ENCODE peak calls at places on chromosomes 12 and 14, in eight cellular contexts. One of them, this sample, is unnamed.

GRCh38 chr14:75422169-75422568 is 5.7 kb upstream of the JDP2 start:
- DNase-seq in GM12865: no peak
- DNase-seq in GM20000: no peak
- DNase-seq in GM06990: no peak
- DNase-seq in NB4: no peak
- DNase-seq in dorsolateral prefrontal cortex: no peak
- DNase-seq in ascending aorta: no peak
- DNase-seq in GM13977: no peak
- DNase-seq in this sample: peak

GRCh38 chr12:110928700-110929099 is 8.3 kb upstream of the MYL2 start:
- DNase-seq in dorsolateral prefrontal cortex: no peak
- DNase-seq in GM06990: no peak
- DNase-seq in GM13977: no peak
- DNase-seq in GM20000: no peak
- DNase-seq in GM12865: no peak
- DNase-seq in NB4: no peak
- DNase-seq in ascending aorta: no peak
- DNase-seq in this sample: no peak

GRCh38 chr12:74890237-74890599 is 319.4 kb downstream of the KCNC2 start:
- DNase-seq in GM06990: no peak
- DNase-seq in GM20000: peak
- DNase-seq in GM12865: peak
- DNase-seq in ascending aorta: no peak
- DNase-seq in NB4: peak
- DNase-seq in GM13977: peak
- DNase-seq in dorsolateral prefrontal cortex: no peak
- DNase-seq in this sample: peak

GRCh38 chr12:62581288-62582064 is 114.8 kb downstream of the MON2 start:
- DNase-seq in GM13977: peak
- DNase-seq in ascending aorta: no peak
- DNase-seq in NB4: peak
- DNase-seq in GM20000: peak
- DNase-seq in GM06990: peak
- DNase-seq in dorsolateral prefrontal cortex: no peak
- DNase-seq in GM12865: peak
- DNase-seq in this sample: no peak

GRCh38 chr12:45415393-45415817 is 199.5 kb downstream of the ANO6 start:
- DNase-seq in dorsolateral prefrontal cortex: no peak
- DNase-seq in GM12865: peak
- DNase-seq in GM20000: peak
- DNase-seq in GM06990: peak
- DNase-seq in ascending aorta: peak
- DNase-seq in NB4: peak
- DNase-seq in GM13977: peak
- DNase-seq in this sample: peak

GRCh38 chr12:66065146-66065545 is 65.4 kb downstream of the LLPH start:
- DNase-seq in NB4: no peak
- DNase-seq in GM20000: no peak
- DNase-seq in GM12865: no peak
- DNase-seq in GM13977: no peak
- DNase-seq in GM06990: no peak
- DNase-seq in ascending aorta: no peak
- DNase-seq in dorsolateral prefrontal cortex: no peak
- DNase-seq in this sample: no peak

GRCh38 chr12:94148841-94149780 is 734 bp downstream of the PLXNC1 start:
- DNase-seq in GM13977: peak
- DNase-seq in NB4: peak
- DNase-seq in GM12865: peak
- DNase-seq in GM20000: peak
- DNase-seq in dorsolateral prefrontal cortex: no peak
- DNase-seq in ascending aorta: no peak
- DNase-seq in GM06990: peak
- DNase-seq in this sample: peak

GRCh38 chr14:38404100-38404541 is 148.2 kb upstream of the CLEC14A start:
- DNase-seq in dorsolateral prefrontal cortex: no peak
- DNase-seq in GM12865: no peak
- DNase-seq in GM06990: no peak
- DNase-seq in NB4: no peak
- DNase-seq in GM20000: no peak
- DNase-seq in ascending aorta: no peak
- DNase-seq in GM13977: no peak
- DNase-seq in this sample: no peak

GRCh38 chr12:108612788-108613282 is 15.0 kb upstream of the TMEM119 start:
- DNase-seq in NB4: no peak
- DNase-seq in GM13977: no peak
- DNase-seq in GM12865: no peak
- DNase-seq in GM20000: no peak
- DNase-seq in ascending aorta: no peak
- DNase-seq in GM06990: no peak
- DNase-seq in dorsolateral prefrontal cortex: no peak
- DNase-seq in this sample: no peak

GRCh38 chr12:120211904-120212283 is 11.0 kb upstream of the RPLP0 start:
- DNase-seq in ascending aorta: no peak
- DNase-seq in GM20000: no peak
- DNase-seq in dorsolateral prefrontal cortex: no peak
- DNase-seq in GM12865: no peak
- DNase-seq in GM13977: no peak
- DNase-seq in NB4: no peak
- DNase-seq in GM06990: no peak
- DNase-seq in this sample: no peak

GRCh38 chr14:50357753-50358380 is 38.8 kb downstream of the CDKL1 start:
- DNase-seq in GM12865: no peak
- DNase-seq in NB4: no peak
- DNase-seq in GM13977: no peak
- DNase-seq in GM20000: no peak
- DNase-seq in GM06990: no peak
- DNase-seq in dorsolateral prefrontal cortex: no peak
- DNase-seq in ascending aorta: no peak
- DNase-seq in this sample: no peak

GRCh38 chr12:119528241-119528640 is 65.3 kb upstream of the TMEM233 start:
- DNase-seq in ascending aorta: no peak
- DNase-seq in dorsolateral prefrontal cortex: no peak
- DNase-seq in GM12865: peak
- DNase-seq in GM20000: no peak
- DNase-seq in NB4: peak
- DNase-seq in GM13977: no peak
- DNase-seq in GM06990: no peak
- DNase-seq in this sample: no peak

GRCh38 chr12:32824596-32824995 is 68.9 kb upstream of the YARS2 start:
- DNase-seq in dorsolateral prefrontal cortex: no peak
- DNase-seq in GM20000: no peak
- DNase-seq in GM12865: no peak
- DNase-seq in ascending aorta: no peak
- DNase-seq in GM06990: no peak
- DNase-seq in NB4: no peak
- DNase-seq in GM13977: no peak
- DNase-seq in this sample: no peak

GRCh38 chr12:32820376-32820931 is 64.8 kb upstream of the YARS2 start:
- DNase-seq in GM20000: no peak
- DNase-seq in NB4: no peak
- DNase-seq in dorsolateral prefrontal cortex: no peak
- DNase-seq in GM12865: no peak
- DNase-seq in GM13977: no peak
- DNase-seq in ascending aorta: no peak
- DNase-seq in GM06990: no peak
- DNase-seq in this sample: no peak

GRCh38 chr12:32821293-32822089 is 65.8 kb upstream of the YARS2 start:
- DNase-seq in GM12865: no peak
- DNase-seq in GM13977: no peak
- DNase-seq in GM20000: no peak
- DNase-seq in ascending aorta: no peak
- DNase-seq in NB4: no peak
- DNase-seq in dorsolateral prefrontal cortex: no peak
- DNase-seq in GM06990: no peak
- DNase-seq in this sample: no peak

GRCh38 chr12:32819424-32819823 is 63.7 kb upstream of the YARS2 start:
- DNase-seq in GM20000: no peak
- DNase-seq in GM13977: no peak
- DNase-seq in dorsolateral prefrontal cortex: no peak
- DNase-seq in NB4: no peak
- DNase-seq in ascending aorta: no peak
- DNase-seq in GM12865: no peak
- DNase-seq in GM06990: no peak
- DNase-seq in this sample: no peak

DNA sequence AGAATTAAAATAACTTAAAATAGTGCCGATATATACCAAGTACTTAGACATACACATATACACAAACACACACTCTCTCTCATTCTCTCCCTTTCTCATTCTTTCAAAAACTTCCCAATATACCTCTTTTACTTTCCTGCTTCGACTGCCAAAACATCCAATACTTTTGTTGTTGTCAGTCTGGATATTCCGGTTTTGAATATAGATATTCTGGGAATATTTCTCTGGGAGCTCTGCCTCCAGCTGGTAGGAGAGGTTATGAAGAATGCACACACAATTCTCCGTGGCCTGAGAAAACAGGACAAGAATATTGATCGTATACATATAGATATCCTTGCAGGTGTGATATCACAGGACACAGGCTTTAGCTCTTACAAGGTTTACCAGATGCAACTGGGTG is 66.6 kb upstream of the YARS2 start:
- DNase-seq in dorsolateral prefrontal cortex: no peak
- DNase-seq in GM20000: no peak
- DNase-seq in GM13977: no peak
- DNase-seq in NB4: no peak
- DNase-seq in ascending aorta: no peak
- DNase-seq in GM06990: no peak
- DNase-seq in GM12865: no peak
- DNase-seq in this sample: no peak
- TF ChIP-seq CTCF in dorsolateral prefrontal cortex: no peak
- TF ChIP-seq CTCF in GM20000: no peak
- TF ChIP-seq CTCF in GM13977: no peak
- TF ChIP-seq CTCF in NB4: no peak
- TF ChIP-seq CTCF in ascending aorta: no peak
- TF ChIP-seq CTCF in GM06990: no peak
- TF ChIP-seq CTCF in GM12865: no peak
- TF ChIP-seq CTCF in this sample: no peak

DNA sequence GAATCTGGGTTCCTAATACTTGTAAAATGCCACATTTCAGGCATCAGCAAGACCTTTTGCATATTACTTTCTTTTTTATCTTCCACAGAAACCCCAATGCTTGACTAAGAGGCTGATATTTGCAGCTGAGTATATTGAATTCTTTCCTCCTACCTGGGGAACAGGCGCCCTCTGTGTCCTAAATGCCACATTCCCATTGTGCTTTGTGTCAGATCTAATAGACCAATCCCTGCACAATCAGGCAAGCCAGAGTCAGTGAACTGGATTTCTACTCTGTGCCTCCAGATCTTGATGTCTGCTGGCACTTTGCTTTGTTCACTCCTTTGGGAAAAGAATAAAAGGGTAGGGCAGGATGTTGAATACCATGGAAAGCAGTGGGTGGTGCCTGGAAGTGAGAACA is 22.4 kb upstream of the TAS2R42 start:
- DNase-seq in ascending aorta: no peak
- DNase-seq in GM20000: no peak
- DNase-seq in GM06990: no peak
- DNase-seq in dorsolateral prefrontal cortex: no peak
- DNase-seq in GM13977: no peak
- DNase-seq in NB4: no peak
- DNase-seq in GM12865: no peak
- DNase-seq in this sample: no peak
- TF ChIP-seq CTCF in ascending aorta: no peak
- TF ChIP-seq CTCF in GM20000: no peak
- TF ChIP-seq CTCF in GM06990: peak
- TF ChIP-seq CTCF in dorsolateral prefrontal cortex: no peak
- TF ChIP-seq CTCF in GM13977: no peak
- TF ChIP-seq CTCF in NB4: no peak
- TF ChIP-seq CTCF in GM12865: no peak
- TF ChIP-seq CTCF in this sample: no peak

DNA sequence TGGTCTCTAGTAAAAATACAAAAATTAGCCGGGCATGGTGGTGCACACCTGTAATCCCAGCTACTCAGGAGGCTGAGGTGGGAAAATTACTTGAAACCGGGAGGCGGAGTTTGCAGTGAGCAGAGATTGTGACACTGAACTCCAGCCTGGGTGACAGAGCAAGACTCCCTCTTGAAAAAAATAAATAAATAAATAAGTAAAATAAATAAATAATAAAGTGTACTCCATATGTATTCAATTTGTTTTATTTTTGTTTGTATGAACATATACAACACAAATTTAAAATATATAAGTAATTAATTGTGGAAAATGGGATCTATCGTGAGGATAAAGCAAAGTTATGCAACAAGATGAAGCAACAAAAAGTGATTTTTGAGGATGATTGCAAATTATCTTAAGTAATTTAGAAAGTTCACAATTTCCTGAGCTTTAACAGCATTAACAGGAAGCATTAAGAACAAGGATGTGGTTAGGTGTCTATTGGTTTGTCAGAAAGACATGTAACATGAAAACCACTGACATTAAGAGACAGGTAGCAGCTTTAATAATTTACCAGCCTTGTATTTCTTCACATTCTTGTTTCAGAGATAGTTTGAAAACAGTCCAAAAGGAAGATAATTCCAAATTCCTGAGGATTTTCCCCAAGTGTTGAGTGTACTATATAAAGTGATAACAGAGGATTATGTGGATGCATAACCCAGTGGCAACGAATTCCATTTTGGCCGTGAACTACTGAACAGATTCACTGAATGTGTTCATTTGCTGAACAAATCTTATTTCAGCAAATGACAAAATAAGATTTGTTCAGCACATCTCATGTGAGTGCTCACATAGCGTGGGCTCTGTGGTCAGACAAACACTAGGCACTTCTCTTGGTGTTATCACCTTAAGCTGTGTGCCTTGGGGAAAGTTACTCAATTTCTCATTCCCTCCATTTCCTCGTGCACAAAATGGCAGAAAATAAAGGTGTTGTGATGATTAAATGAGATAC is 68.6 kb upstream of the RESF1 start:
- DNase-seq in GM06990: peak
- DNase-seq in NB4: peak
- DNase-seq in ascending aorta: no peak
- DNase-seq in dorsolateral prefrontal cortex: no peak
- DNase-seq in GM13977: no peak
- DNase-seq in GM12865: peak
- DNase-seq in GM20000: peak
- DNase-seq in this sample: peak
- TF ChIP-seq CTCF in GM06990: no peak
- TF ChIP-seq CTCF in NB4: no peak
- TF ChIP-seq CTCF in ascending aorta: no peak
- TF ChIP-seq CTCF in dorsolateral prefrontal cortex: no peak
- TF ChIP-seq CTCF in GM13977: no peak
- TF ChIP-seq CTCF in GM12865: no peak
- TF ChIP-seq CTCF in GM20000: no peak
- TF ChIP-seq CTCF in this sample: no peak

DNA sequence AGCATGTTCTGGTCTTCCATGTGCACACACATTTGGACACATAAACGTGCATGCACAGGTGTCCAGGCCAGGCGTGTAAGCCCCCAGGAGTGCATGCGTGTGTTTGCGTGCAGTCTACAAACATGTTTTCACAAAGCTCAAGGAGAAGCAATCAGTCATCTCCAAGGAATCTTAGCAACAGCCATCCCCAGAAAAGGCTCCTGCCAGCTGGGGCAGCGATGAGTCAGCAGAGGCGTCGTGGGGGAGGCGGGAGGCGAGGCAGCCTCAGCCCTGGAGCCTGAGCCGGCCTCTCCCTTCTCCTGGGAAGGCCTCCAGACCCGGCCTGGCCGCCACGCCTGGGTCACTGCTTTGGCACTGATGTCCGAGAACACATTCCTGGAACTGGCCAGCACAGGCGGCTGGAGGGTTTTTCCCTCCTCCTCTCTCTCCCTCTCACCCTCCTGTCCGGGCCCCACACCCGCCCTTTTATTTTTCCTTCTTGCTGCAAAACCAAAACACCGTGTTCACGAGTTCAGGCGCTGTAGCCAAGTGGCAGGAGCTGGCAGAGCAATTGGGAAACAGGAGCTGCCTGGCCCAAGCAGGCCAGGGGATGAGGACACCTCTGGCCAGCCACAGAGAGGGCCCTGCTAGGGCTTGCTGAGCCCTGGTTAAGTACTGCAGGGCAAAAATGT is 92.7 kb downstream of the LRRC74A start:
- DNase-seq in GM12865: no peak
- DNase-seq in dorsolateral prefrontal cortex: peak
- DNase-seq in NB4: peak
- DNase-seq in ascending aorta: peak
- DNase-seq in GM13977: no peak
- DNase-seq in GM06990: no peak
- DNase-seq in GM20000: no peak
- DNase-seq in this sample: peak
- TF ChIP-seq CTCF in GM12865: no peak
- TF ChIP-seq CTCF in dorsolateral prefrontal cortex: no peak
- TF ChIP-seq CTCF in NB4: no peak
- TF ChIP-seq CTCF in ascending aorta: no peak
- TF ChIP-seq CTCF in GM13977: peak
- TF ChIP-seq CTCF in GM06990: peak
- TF ChIP-seq CTCF in GM20000: peak
- TF ChIP-seq CTCF in this sample: no peak